ENCODE peak calls at places on chromosomes 2 and 18, in seven cellular contexts. P is T-helper 2 cell; F is amygdala; M is midbrain; O is activated effector memory CD4-positive, alpha-beta T cell treated with anti-CD3 and anti-CD28 coated beads, Interleukin-2, amount 50 U/mL, for 16 hours; I is CD8-positive, alpha-beta memory T cell; V is HEK293T. N is an unnamed sample.

GRCh38 chr2:24838541-24838940 is 45.3 kb downstream of the CENPO start:
- DNase-seq in P (no peak), F (no peak), M (no peak), O (no peak), I (no peak), V (no peak), N (no peak)

GRCh38 chr2:223944166-223944703 is 900 bp downstream of the WDFY1 start:
- DNase-seq in P (no peak), F (no peak), M (no peak), O (peak; percentile 72), I (peak; percentile 33), V (peak; percentile 37), N (no peak)

GRCh38 chr2:187936228-187936627 is 355.4 kb upstream of the GULP1 start:
- DNase-seq in P (no peak), F (no peak), M (no peak), O (no peak), I (no peak), V (no peak), N (no peak)

GRCh38 chr2:162342841-162343240 is 1.1 kb upstream of the GCA start:
- DNase-seq in P (no peak), F (no peak), M (no peak), O (no peak), I (no peak), V (no peak), N (no peak)

GRCh38 chr18:11909597-11910026 is 1.5 kb upstream of the MPPE1 start:
- DNase-seq in P (no peak), F (no peak), M (no peak), O (no peak), I (no peak), V (no peak), N (peak; percentile 40)

GRCh38 chr18:72086421-72086820 is 457.7 kb downstream of the CBLN2 start:
- DNase-seq in P (no peak), F (no peak), M (peak; percentile 18), O (no peak), I (peak; percentile 14), V (peak; percentile 5), N (no peak)

GRCh38 chr2:229920011-229920781 is 1.6 kb downstream of the TRIP12 start:
- DNase-seq in P (no peak), F (no peak), M (peak; percentile 36), O (peak; percentile 78), I (peak; percentile 60), V (peak; percentile 27), N (no peak)

GRCh38 chr2:226137201-226137811 is 662.3 kb downstream of the IRS1 start:
- DNase-seq in P (no peak), F (no peak), M (no peak), O (no peak), I (no peak), V (no peak), N (no peak)

GRCh38 chr2:200226652-200227426 is 79.7 kb upstream of the SPATS2L start:
- DNase-seq in P (no peak), F (no peak), M (no peak), O (no peak), I (no peak), V (no peak), N (no peak)

GRCh38 chr2:238240761-238241711 is 1.2 kb upstream of the HES6 start:
- DNase-seq in P (no peak), F (no peak), M (no peak), O (no peak), I (no peak), V (peak; percentile 60), N (no peak)

GRCh38 chr18:3360211-3360610 is 89.8 kb upstream of the TGIF1 start:
- DNase-seq in P (no peak), F (no peak), M (peak; percentile 67), O (no peak), I (no peak), V (no peak), N (no peak)

GRCh38 chr2:8566788-8567468 is 114.9 kb upstream of the ID2 start:
- DNase-seq in P (no peak), F (no peak), M (no peak), O (no peak), I (no peak), V (no peak), N (no peak)

GRCh38 chr2:201129044-201129505 is 13.1 kb downstream of the CFLAR start:
- DNase-seq in P (no peak), F (no peak), M (no peak), O (peak; percentile 78), I (no peak), V (no peak), N (no peak)

GRCh38 chr2:217935901-217936684 is 66.7 kb downstream of the TNS1 start:
- DNase-seq in P (no peak), F (no peak), M (no peak), O (no peak), I (no peak), V (no peak), N (no peak)

GRCh38 chr2:226116346-226116745 is 683.3 kb downstream of the IRS1 start:
- DNase-seq in P (no peak), F (no peak), M (no peak), O (no peak), I (no peak), V (no peak), N (no peak)

GRCh38 chr2:236338495-236339184 is 74.4 kb upstream of the ASB18 start:
- DNase-seq in P (no peak), F (no peak), M (no peak), O (no peak), I (no peak), V (no peak), N (no peak)

GRCh38 chr2:232134939-232135338 is 173.4 kb downstream of the DIS3L2 start:
- DNase-seq in P (no peak), F (no peak), M (no peak), O (no peak), I (no peak), V (no peak), N (no peak)